ENCODE peak calls at places on chromosomes 3 and 15, in seven cellular contexts. H, Q, G, F, W, E and P are unnamed samples.
A peak's percentile ranks its signal among the peaks of the same experiment; 100 is the strongest.

GRCh38 chr3:58190882-58191281 is 19.9 kb downstream of the DNASE1L3 start:
- DNase-seq in H (no peak), F (no peak), W (no peak), G (no peak), Q (no peak), E (no peak), P (no peak)

GRCh38 chr3:152910966-152911365 is 76.0 kb downstream of the P2RY1 start:
- DNase-seq in H (no peak), Q (no peak), E (no peak), G (no peak), F (no peak), W (no peak), P (no peak)

GRCh38 chr15:83061680-83062079 is 5.4 kb downstream of the BTBD1 start:
- DNase-seq in H (no peak), W (no peak), F (no peak), G (no peak), E (no peak), Q (no peak), P (no peak)

GRCh38 chr3:50502584-50503423 is 630 bp downstream of the CACNA2D2 start:
- DNase-seq in F (no peak), Q (no peak), G (no peak), W (no peak), E (no peak), H (no peak), P (no peak)

GRCh38 chr3:169764164-169764452 is 752 bp downstream of the TERC start:
- DNase-seq in Q (no peak), F (no peak), W (no peak), H (no peak), G (no peak), E (no peak), P (no peak)

GRCh38 chr15:56963719-56964118 is 45.3 kb downstream of the TCF12 start:
- DNase-seq in H (no peak), E (no peak), Q (no peak), G (no peak), F (no peak), W (no peak), P (no peak)

GRCh38 chr3:48989126-48989795 is 780 bp upstream of the P4HTM start:
- DNase-seq in H (peak; percentile 66), F (no peak), W (peak; percentile 49), Q (no peak), G (no peak), E (peak; percentile 12), P (no peak)

GRCh38 chr3:79490165-79491028 is 277.4 kb downstream of the ROBO1 start:
- DNase-seq in G (peak; percentile 84), F (peak; percentile 72), E (no peak), Q (peak; percentile 36), W (no peak), H (no peak), P (no peak)

GRCh38 chr3:71444861-71445259 is 138.7 kb downstream of the FOXP1 start:
- DNase-seq in Q (no peak), W (no peak), H (no peak), G (no peak), E (peak; percentile 5), F (no peak), P (no peak)

GRCh38 chr3:126179825-126180476 is 435 bp downstream of the ALDH1L1 start:
- DNase-seq in H (no peak), F (no peak), G (peak; percentile 87), W (peak; percentile 43), Q (peak; percentile 68), E (no peak), P (peak; percentile 81)

GRCh38 chr3:146085678-146086077 is 75.3 kb downstream of the PLOD2 start:
- DNase-seq in F (no peak), E (no peak), Q (no peak), W (no peak), H (no peak), G (no peak), P (no peak)

GRCh38 chr3:160562952-160563351 is 2.4 kb downstream of the KPNA4 start:
- DNase-seq in Q (no peak), W (no peak), G (no peak), F (no peak), E (no peak), H (no peak), P (no peak)
- H3K4me3 ChIP-seq in Q (peak overlapping the region; percentile 90), W (no peak overlapping the region), G (no peak overlapping the region), F (no peak overlapping the region), E (no peak overlapping the region), H (no peak overlapping the region), P (peak overlapping the region; percentile 22)

GRCh38 chr3:59734061-59734460 is 684.2 kb upstream of the CFAP20DC start:
- DNase-seq in W (no peak), Q (no peak), H (no peak), F (no peak), E (no peak), G (no peak), P (no peak)
- H3K27ac ChIP-seq in W (no peak overlapping the region), Q (no peak overlapping the region), H (no peak overlapping the region), F (no peak overlapping the region), E (no peak overlapping the region), G (no peak overlapping the region), P (no peak overlapping the region)

GRCh38 chr3:119810018-119810435 is 28.1 kb downstream of the NR1I2 start:
- DNase-seq in Q (no peak), H (no peak), E (peak; percentile 27), F (peak; percentile 34), G (no peak), W (no peak), P (no peak)
- H3K4me3 ChIP-seq in Q (peak overlapping the region; percentile 56), H (peak overlapping the region; percentile 52), E (peak overlapping the region; percentile 57), F (peak overlapping the region; percentile 47), G (peak overlapping the region; percentile 48), W (peak overlapping the region; percentile 29), P (peak overlapping the region; percentile 73)

GRCh38 chr3:105394177-105394576 is 27.5 kb downstream of the ALCAM start:
- DNase-seq in Q (no peak), H (no peak), W (no peak), E (no peak), F (no peak), G (no peak), P (no peak)

GRCh38 chr3:105385179-105385578 is 18.5 kb downstream of the ALCAM start:
- DNase-seq in F (no peak), E (no peak), H (no peak), W (no peak), Q (no peak), G (no peak), P (no peak)

GRCh38 chr3:105387122-105387751 is 20.5 kb downstream of the ALCAM start:
- DNase-seq in W (no peak), E (no peak), Q (no peak), H (no peak), G (no peak), F (no peak), P (no peak)

GRCh38 chr3:105385868-105386508 is 19.3 kb downstream of the ALCAM start:
- DNase-seq in H (no peak), E (no peak), Q (no peak), W (no peak), F (no peak), G (no peak), P (no peak)

DNA sequence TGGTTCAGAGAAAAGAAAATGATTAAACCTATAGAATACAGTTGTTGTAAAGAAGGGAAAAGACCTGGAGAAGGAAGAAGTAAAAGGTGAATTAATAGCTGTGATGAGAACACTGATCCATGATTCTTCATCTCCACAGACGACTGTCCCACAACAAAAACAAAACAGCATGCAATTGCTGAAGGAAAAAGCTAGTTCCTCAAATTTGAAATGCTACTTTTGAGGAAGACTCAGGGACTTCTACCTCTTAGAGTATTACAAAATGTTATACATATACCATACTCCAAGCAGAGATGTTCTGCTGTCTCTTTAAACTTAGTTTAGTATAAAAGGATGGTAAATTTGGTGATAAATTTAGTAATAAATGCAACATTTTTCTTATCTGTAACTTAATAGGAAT is 21.5 kb downstream of the ALCAM start:
- DNase-seq in F (no peak), Q (no peak), E (no peak), W (no peak), H (no peak), G (no peak), P (no peak)
- H3K27ac ChIP-seq in F (no peak overlapping the region), Q (no peak overlapping the region), E (no peak overlapping the region), W (no peak overlapping the region), H (no peak overlapping the region), G (no peak overlapping the region), P (no peak overlapping the region)